ENCODE peak calls at places on chromosomes 13 and 19, in nine cellular contexts. K is hypothalamus, Y is colonic mucosa, N is mucosa of gallbladder, V is GM13977, J is A549, C is glutamatergic neuron, S is ascending aorta, A is uterus. F is an unnamed sample.

GRCh38 chr13:114212096-114212495 is 22.6 kb upstream of the CDC16 start:
- DNase-seq in K (no peak), Y (no peak), N (no peak), V (no peak), J (no peak), C (no peak), S (no peak), A (no peak), F (peak)

GRCh38 chr19:11843741-11844140 is 4.8 kb upstream of the ZNF439 start:
- DNase-seq in K (no peak), Y (no peak), N (no peak), V (no peak), J (no peak), C (no peak), S (no peak), A (no peak), F (no peak)

GRCh38 chr13:80906860-80907259 is 565.9 kb upstream of the SPRY2 start:
- DNase-seq in K (no peak), Y (no peak), N (no peak), V (no peak), J (no peak), C (no peak), S (no peak), A (no peak), F (no peak)

GRCh38 chr13:77053192-77053591 is 26.2 kb upstream of the FBXL3 start:
- DNase-seq in K (no peak), Y (no peak), N (no peak), V (no peak), J (no peak), C (no peak), S (no peak), A (no peak), F (no peak)

GRCh38 chr19:16398530-16399241 is 73.1 kb downstream of the EPS15L1 start:
- DNase-seq in K (no peak), Y (no peak), N (no peak), V (no peak), J (no peak), C (no peak), S (peak), A (no peak), F (peak)

GRCh38 chr13:44867825-44868224 is 121.4 kb downstream of the NUFIP1 start:
- DNase-seq in K (no peak), Y (no peak), N (no peak), V (no peak), J (no peak), C (no peak), S (no peak), A (peak), F (peak)

GRCh38 chr19:14672043-14672872 is 2.4 kb downstream of the ADGRE3 start:
- DNase-seq in K (no peak), Y (no peak), N (no peak), V (no peak), J (no peak), C (no peak), S (no peak), A (no peak), F (no peak)

GRCh38 chr19:3852614-3853254 is 16.1 kb downstream of the ZFR2 start:
- DNase-seq in K (no peak), Y (peak), N (peak), V (no peak), J (peak), C (no peak), S (no peak), A (no peak), F (peak)

GRCh38 chr13:23384111-23384510 is 49.4 kb downstream of the SACS start:
- DNase-seq in K (no peak), Y (no peak), N (no peak), V (peak), J (peak), C (no peak), S (no peak), A (no peak), F (no peak)

GRCh38 chr19:34171539-34171876 is 796 bp upstream of the LSM14A start:
- DNase-seq in K (no peak), Y (no peak), N (no peak), V (peak), J (no peak), C (no peak), S (no peak), A (no peak), F (peak)

GRCh38 chr13:44243198-44243852 is 130.3 kb upstream of the SERP2 start:
- DNase-seq in K (peak), Y (no peak), N (no peak), V (peak), J (peak), C (no peak), S (no peak), A (no peak), F (peak)

GRCh38 chr19:21020298-21021227 is at the start of gene ZNF430:
- DNase-seq in K (peak), Y (peak), N (peak), V (peak), J (peak), C (peak), S (peak), A (peak), F (peak)

GRCh38 chr13:24615114-24615513 is 65.1 kb upstream of the ATP12A start:
- DNase-seq in K (no peak), Y (no peak), N (no peak), V (no peak), J (no peak), C (no peak), S (no peak), A (no peak), F (no peak)

GRCh38 chr13:110314516-110315245 is 7.6 kb downstream of the COL4A2 start:
- DNase-seq in K (no peak), Y (no peak), N (no peak), V (no peak), J (no peak), C (no peak), S (peak), A (no peak), F (no peak)

GRCh38 chr13:46516624-46517318 is 36.2 kb upstream of the LRCH1 start:
- DNase-seq in K (no peak), Y (no peak), N (no peak), V (no peak), J (no peak), C (no peak), S (no peak), A (no peak), F (peak)

GRCh38 chr19:31718041-31718440 is 368.8 kb upstream of the TSHZ3 start:
- DNase-seq in K (no peak), Y (no peak), N (no peak), V (no peak), J (no peak), C (no peak), S (no peak), A (no peak), F (no peak)

GRCh38 chr19:29942404-29943261 is 594 bp downstream of the URI1 start:
- DNase-seq in K (no peak), Y (peak), N (peak), V (peak), J (no peak), C (peak), S (peak), A (peak), F (peak)

GRCh38 chr19:53992815-53993214 is 1.4 kb downstream of the CACNG6 start:
- DNase-seq in K (no peak), Y (no peak), N (no peak), V (no peak), J (no peak), C (no peak), S (no peak), A (no peak), F (no peak)

GRCh38 chr13:34512811-34513210 is 429.3 kb upstream of the NBEA start:
- DNase-seq in K (no peak), Y (no peak), N (no peak), V (no peak), J (no peak), C (no peak), S (no peak), A (no peak), F (no peak)

GRCh38 chr13:114304346-114305034 is 9.8 kb upstream of the CHAMP1 start:
- DNase-seq in K (no peak), Y (no peak), N (no peak), V (no peak), J (no peak), C (no peak), S (no peak), A (no peak), F (no peak)

GRCh38 chr13:34352958-34353357 is 535.0 kb downstream of the RFC3 start:
- DNase-seq in K (no peak), Y (no peak), N (no peak), V (no peak), J (no peak), C (no peak), S (no peak), A (no peak), F (no peak)

GRCh38 chr13:64371045-64371444 is 2859.1 kb downstream of the PCDH9 start:
- DNase-seq in K (no peak), Y (no peak), N (no peak), V (no peak), J (peak), C (no peak), S (no peak), A (no peak), F (no peak)

GRCh38 chr13:109402976-109403375 is 383.4 kb downstream of the IRS2 start:
- DNase-seq in K (no peak), Y (no peak), N (no peak), V (no peak), J (no peak), C (peak), S (no peak), A (no peak), F (no peak)

GRCh38 chr13:25978961-25979360 is 72.9 kb downstream of the SHISA2 start:
- DNase-seq in K (no peak), Y (no peak), N (no peak), V (no peak), J (no peak), C (no peak), S (no peak), A (no peak), F (no peak)

GRCh38 chr13:33283195-33283910 is 2.2 kb downstream of the STARD13 start:
- DNase-seq in K (no peak), Y (no peak), N (no peak), V (no peak), J (no peak), C (no peak), S (no peak), A (no peak), F (peak)

GRCh38 chr19:22116760-22117159 is 64.5 kb downstream of the ZNF257 start:
- DNase-seq in K (no peak), Y (no peak), N (no peak), V (no peak), J (no peak), C (no peak), S (no peak), A (no peak), F (no peak)

F was measured in dermis blood vessel endothelial cell.